ENCODE peak calls at places on chromosomes 11 and 22, in four cellular contexts. A is HL-60, U is K562, B is GM12878. P is an unnamed sample.

GRCh38 chr11:46520971-46521745 is 72.7 kb downstream of the AMBRA1 start:
- DNase-seq in A (no peak), U (no peak), B (no peak), P (no peak)

GRCh38 chr11:45922425-45923082 is at the start of gene LARGE2:
- DNase-seq in A (no peak), U (peak), B (no peak), P (peak)

GRCh38 chr22:25508161-25508560 is 56.3 kb upstream of the GRK3 start:
- DNase-seq in A (no peak), U (no peak), B (no peak), P (no peak)

GRCh38 chr11:15276616-15277015 is 161.9 kb downstream of the INSC start:
- DNase-seq in A (no peak), U (no peak), B (no peak), P (no peak)

GRCh38 chr11:119511601-119512000 is 88.6 kb upstream of the THY1 start:
- DNase-seq in A (no peak), U (no peak), B (no peak), P (no peak)

GRCh38 chr11:10356161-10356560 is 51.3 kb downstream of the ADM start:
- DNase-seq in A (no peak), U (no peak), B (no peak), P (no peak)

GRCh38 chr11:14451825-14452224 is 47.8 kb downstream of the COPB1 start:
- DNase-seq in A (no peak), U (no peak), B (no peak), P (no peak)

GRCh38 chr11:93614111-93614784 is 47.2 kb upstream of the CEP295 start:
- DNase-seq in A (no peak), U (peak), B (no peak), P (no peak)

GRCh38 chr11:70799386-70799785 is 401.1 kb downstream of the CTTN start:
- DNase-seq in A (no peak), U (no peak), B (no peak), P (no peak)

GRCh38 chr22:27628891-27629631 is 172.5 kb downstream of the MN1 start:
- DNase-seq in A (no peak), U (no peak), B (no peak), P (no peak)

GRCh38 chr22:43895986-43896645 is 4.3 kb upstream of the PNPLA5 start:
- DNase-seq in A (no peak), U (peak), B (no peak), P (no peak)

GRCh38 chr11:11148104-11148509 is 204.9 kb downstream of the CSNK2A3 start:
- DNase-seq in A (no peak), U (peak), B (no peak), P (no peak)

GRCh38 chr11:97814325-97814959 is 1206.3 kb upstream of the CNTN5 start:
- DNase-seq in A (no peak), U (peak), B (no peak), P (no peak)

GRCh38 chr11:76756341-76756771 is 26.8 kb upstream of the TSKU start:
- DNase-seq in A (no peak), U (no peak), B (no peak), P (no peak)

GRCh38 chr22:45548991-45549736 is 46.5 kb downstream of the FBLN1 start:
- DNase-seq in A (no peak), U (peak), B (no peak), P (no peak)

GRCh38 chr11:128775513-128775912 is 81.6 kb downstream of the FLI1 start:
- DNase-seq in A (no peak), U (no peak), B (no peak), P (no peak)
- TF ChIP-seq POLR2AphosphoS5 in A (no peak), U (no peak), B (no peak), P (no peak)

GRCh38 chr11:116890607-116891006 is 53.2 kb upstream of the APOA1 start:
- DNase-seq in A (no peak), U (no peak), B (no peak), P (no peak)

GRCh38 chr11:116892374-116892773 is 55.0 kb upstream of the APOA1 start:
- DNase-seq in A (no peak), U (no peak), B (no peak), P (no peak)

GRCh38 chr11:116890193-116890592 is 52.8 kb upstream of the APOA1 start:
- DNase-seq in A (no peak), U (no peak), B (peak), P (no peak)

GRCh38 chr11:116893437-116893836 is 56.0 kb upstream of the APOA1 start:
- DNase-seq in A (no peak), U (no peak), B (no peak), P (no peak)

GRCh38 chr11:116891746-116892145 is 54.3 kb upstream of the APOA1 start:
- DNase-seq in A (no peak), U (no peak), B (no peak), P (no peak)
- TF ChIP-seq SPI1 in A (no peak), U (no peak), B (no peak), P (no peak)

DNA sequence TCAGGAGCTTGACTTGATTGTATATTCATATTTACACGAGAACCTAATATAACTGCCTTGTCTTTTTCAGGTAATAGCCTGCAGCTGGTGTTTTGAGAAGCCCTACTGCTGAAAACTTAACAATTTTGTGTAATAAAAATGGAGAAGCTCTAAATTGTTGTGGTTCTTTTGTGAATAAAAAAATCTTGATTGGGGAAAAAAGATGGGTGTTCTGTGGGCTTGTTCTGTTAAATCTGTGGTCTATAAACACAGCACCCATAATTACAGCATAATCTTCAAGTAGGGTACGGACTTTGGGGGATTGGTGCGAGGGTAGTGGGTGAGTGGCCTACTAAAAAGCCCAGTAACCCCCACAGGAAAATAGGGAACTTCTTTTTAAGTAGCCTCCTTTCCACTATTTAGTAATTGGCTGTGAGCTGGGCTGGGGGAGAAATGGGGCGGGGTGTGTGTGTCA is 7.5 kb downstream of the MALAT1 start:
- DNase-seq in A (peak), U (no peak), B (no peak), P (no peak)
- TF ChIP-seq POLR2AphosphoS5 in A (no peak), U (peak), B (no peak), P (no peak)

GRCh38 chr22:22957090-22957489 is 69.5 kb downstream of the IGLL5 start:
- DNase-seq in A (no peak), U (no peak), B (no peak), P (no peak)
- TF ChIP-seq SPI1 in A (no peak), U (no peak), B (no peak), P (no peak)

GRCh38 chr11:43812471-43812870 is 68.2 kb upstream of the ALKBH3 start:
- DNase-seq in A (no peak), U (no peak), B (no peak), P (no peak)
- TF ChIP-seq POLR2AphosphoS5 in A (no peak), U (no peak), B (no peak), P (no peak)

P was measured in GM12891.